ENCODE peak calls at places on chromosomes 11 and 22, in ten cellular contexts. M is A549; F is HTR-8/SVneo; W is T follicular helper cell; U is activated CD4-positive, alpha-beta T cell treated with anti-CD3 and anti-CD28 coated beads, Interleukin-2, amount 10 ng/mL, durations not matched to agents 7 days and 5 days; E is left cardiac atrium; P is iPS-NIHi11; L is left lung; Z is nephron progenitor cell; J is GM12891. S is an unnamed sample.

GRCh38 chr11:132033051-132033450 is 662.6 kb downstream of the NTM start:
- DNase-seq in M (no peak), F (no peak), W (no peak), U (no peak), E (no peak), P (no peak), L (no peak), Z (no peak), J (no peak), S (no peak)

GRCh38 chr11:69333906-69334305 is 40.0 kb downstream of the MYEOV start:
- DNase-seq in M (no peak), F (no peak), W (no peak), U (no peak), E (no peak), P (no peak), L (no peak), Z (no peak), J (no peak), S (no peak)

GRCh38 chr22:27980424-27981148 is 61.5 kb upstream of the PITPNB start:
- DNase-seq in M (no peak), F (no peak), W (no peak), U (no peak), E (no peak), P (peak; percentile 72), L (no peak), Z (peak; percentile 42), J (no peak), S (no peak)

GRCh38 chr22:45549739-45550138 is 47.1 kb downstream of the FBLN1 start:
- DNase-seq in M (no peak), F (no peak), W (no peak), U (no peak), E (no peak), P (no peak), L (no peak), Z (no peak), J (no peak), S (no peak)

GRCh38 chr22:40855104-40855959 is 1.1 kb downstream of the ST13 start:
- DNase-seq in M (no peak), F (no peak), W (no peak), U (no peak), E (peak; percentile 22), P (no peak), L (no peak), Z (no peak), J (no peak), S (no peak)

GRCh38 chr11:7651140-7651551 is 22.2 kb downstream of the CYB5R2 start:
- DNase-seq in M (no peak), F (no peak), W (no peak), U (no peak), E (no peak), P (no peak), L (peak; percentile 45), Z (no peak), J (no peak), S (no peak)

GRCh38 chr11:68471360-68472340 is 11.1 kb downstream of the PPP6R3 start:
- DNase-seq in M (no peak), F (peak; percentile 73), W (no peak), U (peak; percentile 56), E (no peak), P (no peak), L (no peak), Z (no peak), J (no peak), S (no peak)

GRCh38 chr11:3177931-3178330 is 12.8 kb upstream of the OSBPL5 start:
- DNase-seq in M (no peak), F (no peak), W (no peak), U (no peak), E (no peak), P (no peak), L (no peak), Z (no peak), J (no peak), S (no peak)

GRCh38 chr11:108559340-108559739 is 34.2 kb downstream of the EXPH5 start:
- DNase-seq in M (no peak), F (peak; percentile 29), W (no peak), U (no peak), E (no peak), P (no peak), L (no peak), Z (no peak), J (no peak), S (no peak)

GRCh38 chr11:110003426-110003825 is 89.8 kb upstream of the ZC3H12C start:
- DNase-seq in M (no peak), F (no peak), W (no peak), U (no peak), E (no peak), P (no peak), L (no peak), Z (no peak), J (no peak), S (no peak)

GRCh38 chr11:110349109-110349996 is 52.9 kb upstream of the RDX start:
- DNase-seq in M (no peak), F (no peak), W (no peak), U (peak; percentile 40), E (no peak), P (no peak), L (no peak), Z (no peak), J (peak; percentile 29), S (no peak)

GRCh38 chr22:25748704-25749103 is 6.7 kb downstream of the MYO18B start:
- DNase-seq in M (no peak), F (no peak), W (no peak), U (no peak), E (no peak), P (no peak), L (no peak), Z (no peak), J (no peak), S (no peak)

GRCh38 chr11:85951049-85951405 is 95.8 kb downstream of the CCDC83 start:
- DNase-seq in M (no peak), F (no peak), W (no peak), U (no peak), E (no peak), P (no peak), L (no peak), Z (no peak), J (no peak), S (no peak)

GRCh38 chr11:32311351-32312077 is 123.8 kb downstream of the WT1 start:
- DNase-seq in M (no peak), F (no peak), W (no peak), U (no peak), E (no peak), P (no peak), L (no peak), Z (no peak), J (no peak), S (no peak)

GRCh38 chr11:43574949-43575915 is 105.3 kb upstream of the HSD17B12 start:
- DNase-seq in M (no peak), F (no peak), W (no peak), U (no peak), E (peak; percentile 38), P (peak; percentile 43), L (no peak), Z (peak; percentile 70), J (no peak), S (no peak)

GRCh38 chr11:35102267-35102666 is 36.7 kb upstream of the CD44 start:
- DNase-seq in M (no peak), F (no peak), W (no peak), U (no peak), E (no peak), P (no peak), L (no peak), Z (no peak), J (no peak), S (no peak)

GRCh38 chr11:28657378-28658030 is 549.3 kb downstream of the METTL15 start:
- DNase-seq in M (no peak), F (no peak), W (no peak), U (no peak), E (no peak), P (no peak), L (no peak), Z (no peak), J (no peak), S (no peak)

GRCh38 chr11:827861-828167 is at the start of gene CRACR2B:
- DNase-seq in M (no peak), F (no peak), W (no peak), U (no peak), E (no peak), P (no peak), L (no peak), Z (no peak), J (no peak), S (no peak)

GRCh38 chr11:23944939-23945338 is 551.9 kb upstream of the LUZP2 start:
- DNase-seq in M (no peak), F (no peak), W (no peak), U (no peak), E (no peak), P (no peak), L (no peak), Z (no peak), J (no peak), S (no peak)

GRCh38 chr11:87039371-87039770 is 1.6 kb downstream of the TMEM135 start:
- DNase-seq in M (no peak), F (no peak), W (no peak), U (no peak), E (peak; percentile 36), P (no peak), L (no peak), Z (no peak), J (no peak), S (no peak)

GRCh38 chr11:34682822-34683221 is 61.9 kb downstream of the EHF start:
- DNase-seq in M (peak; percentile 18), F (peak; percentile 4), W (no peak), U (no peak), E (no peak), P (peak; percentile 12), L (no peak), Z (no peak), J (no peak), S (no peak)

GRCh38 chr22:50078761-50079160 is 6.5 kb downstream of the MLC1 start:
- DNase-seq in M (no peak), F (no peak), W (no peak), U (no peak), E (no peak), P (no peak), L (no peak), Z (no peak), J (no peak), S (no peak)

GRCh38 chr11:36258730-36259360 is 30.4 kb downstream of the COMMD9 start:
- DNase-seq in M (peak; percentile 60), F (peak; percentile 68), W (no peak), U (peak; percentile 19), E (peak; percentile 54), P (peak; percentile 77), L (no peak), Z (peak; percentile 64), J (peak; percentile 22), S (peak; percentile 43)

GRCh38 chr22:33897621-33897910 is 22.7 kb downstream of the LARGE1 start:
- DNase-seq in M (no peak), F (no peak), W (no peak), U (no peak), E (no peak), P (no peak), L (no peak), Z (no peak), J (no peak), S (no peak)

GRCh38 chr11:17839973-17840611 is 105.5 kb downstream of the KCNC1 start:
- DNase-seq in M (no peak), F (no peak), W (no peak), U (no peak), E (no peak), P (no peak), L (no peak), Z (no peak), J (no peak), S (no peak)

GRCh38 chr11:11011617-11012016 is 153.8 kb upstream of the ZBED5 start:
- DNase-seq in M (no peak), F (no peak), W (no peak), U (no peak), E (no peak), P (no peak), L (no peak), Z (no peak), J (no peak), S (no peak)

GRCh38 chr11:112588252-112588668 is 327.6 kb upstream of the PLET1 start:
- DNase-seq in M (peak; percentile 44), F (peak; percentile 82), W (peak; percentile 3), U (peak; percentile 62), E (peak; percentile 63), P (peak; percentile 75), L (no peak), Z (peak; percentile 65), J (peak; percentile 12), S (peak; percentile 26)

GRCh38 chr22:30947821-30948454 is 20.6 kb downstream of the MORC2 start:
- DNase-seq in M (no peak), F (peak; percentile 5), W (no peak), U (no peak), E (no peak), P (no peak), L (no peak), Z (no peak), J (no peak), S (no peak)